ENCODE peak calls at places on chromosomes 12 and 14, in nine cellular contexts. H is kidney; O is CD8-positive, alpha-beta memory T cell; E is adrenal gland; L is epithelial cell of prostate; R is Karpas-422; M is uterus; I is tibial artery; B is dorsolateral prefrontal cortex. F is an unnamed sample.

GRCh38 chr12:123491056-123491455 is 33.1 kb downstream of the SNRNP35 start:
- DNase-seq in L (no peak), H (no peak), R (no peak), B (no peak), M (no peak), O (no peak), I (no peak), E (no peak), F (no peak)

GRCh38 chr12:116525418-116526001 is 33.7 kb upstream of the MAP1LC3B2 start:
- DNase-seq in E (peak), H (peak), I (peak), M (peak), B (no peak), O (no peak), L (peak), R (no peak), F (peak)

GRCh38 chr14:40093800-40094199 is 661.6 kb upstream of the FBXO33 start:
- DNase-seq in L (no peak), E (no peak), M (no peak), B (no peak), H (no peak), I (no peak), O (no peak), R (no peak), F (no peak)

GRCh38 chr12:19909418-19909817 is 458.9 kb upstream of the PDE3A start:
- DNase-seq in M (no peak), R (no peak), O (no peak), I (no peak), B (no peak), L (no peak), H (no peak), E (no peak), F (no peak)

GRCh38 chr14:94375552-94376107 is 12.8 kb downstream of the SERPINA1 start:
- DNase-seq in H (no peak), M (no peak), O (no peak), L (no peak), I (no peak), B (no peak), E (no peak), R (no peak), F (no peak)

GRCh38 chr14:75522224-75522764 is at the start of gene BATF:
- DNase-seq in R (peak), E (no peak), M (no peak), L (no peak), O (peak), I (no peak), H (no peak), B (no peak), F (peak)

GRCh38 chr14:30375280-30375892 is 183.6 kb upstream of the G2E3 start:
- DNase-seq in I (no peak), L (no peak), R (peak), B (peak), E (peak), M (peak), H (no peak), O (peak), F (peak)

GRCh38 chr14:94517641-94518257 is 8.5 kb upstream of the SERPINA12 start:
- DNase-seq in R (no peak), L (no peak), B (no peak), M (no peak), O (no peak), H (no peak), E (no peak), I (peak), F (no peak)

GRCh38 chr12:119383206-119383605 is 48.7 kb downstream of the CCDC60 start:
- DNase-seq in E (no peak), H (no peak), M (no peak), R (no peak), L (no peak), B (no peak), I (no peak), O (no peak), F (no peak)
- H3K27ac ChIP-seq in E (no peak), H (no peak), M (no peak), R (no peak), L (no peak), B (no peak), I (no peak), O (no peak), F (no peak)

DNA sequence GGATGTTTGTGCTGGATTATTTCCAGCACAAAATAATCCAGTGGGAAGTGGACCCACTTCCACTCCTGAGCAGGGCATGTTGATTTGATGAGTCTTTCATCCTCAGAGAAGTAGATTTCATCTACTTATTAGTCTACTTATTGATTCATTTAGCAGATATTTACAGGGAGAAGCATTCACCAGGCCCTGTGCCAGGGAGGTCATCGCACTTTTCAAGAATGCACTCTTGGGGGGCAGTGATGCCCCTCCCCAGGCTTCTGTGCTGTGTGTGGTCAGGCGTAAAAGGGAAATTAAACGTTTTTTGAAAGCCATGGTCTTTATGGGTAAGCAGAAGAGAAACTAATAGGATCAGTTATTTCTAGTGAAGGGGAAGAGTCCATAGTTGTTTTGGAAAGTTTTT is 610.7 kb upstream of the TMEM132C start:
- DNase-seq in R (no peak), M (no peak), H (no peak), O (no peak), B (no peak), I (no peak), L (no peak), E (no peak), F (no peak)
- H3K27ac ChIP-seq in R (no peak), M (no peak), H (no peak), O (no peak), B (no peak), I (no peak), L (no peak), E (no peak), F (no peak)

GRCh38 chr12:113261847-113262470 is 40.7 kb downstream of the TPCN1 start:
- DNase-seq in M (no peak), E (peak), L (no peak), O (no peak), B (no peak), H (no peak), R (peak), I (no peak), F (peak)
- H3K27ac ChIP-seq in M (peak), E (peak), L (no peak), O (no peak), B (no peak), H (no peak), R (peak), I (peak), F (no peak)

GRCh38 chr14:54532111-54533012 is 22.7 kb downstream of the CGRRF1 start:
- DNase-seq in R (peak), H (no peak), E (no peak), M (no peak), B (no peak), L (no peak), I (no peak), O (no peak), F (no peak)
- H3K27ac ChIP-seq in R (no peak), H (no peak), E (no peak), M (no peak), B (no peak), L (no peak), I (no peak), O (no peak), F (no peak)

GRCh38 chr14:21098892-21099595 is 589 bp upstream of the ZNF219 start:
- DNase-seq in R (no peak), I (no peak), B (no peak), H (no peak), L (no peak), O (no peak), M (no peak), E (no peak), F (no peak)

GRCh38 chr14:21096889-21097615 is 1.4 kb downstream of the ZNF219 start:
- DNase-seq in R (no peak), O (no peak), L (no peak), B (no peak), I (no peak), H (no peak), E (no peak), M (no peak), F (no peak)

GRCh38 chr14:21096438-21096837 is 2.0 kb downstream of the ZNF219 start:
- DNase-seq in M (no peak), H (no peak), B (no peak), R (no peak), E (no peak), O (no peak), I (no peak), L (no peak), F (no peak)

GRCh38 chr14:21098134-21098891 is at the start of gene ZNF219:
- DNase-seq in E (peak), H (peak), M (peak), B (no peak), R (no peak), I (peak), O (peak), L (no peak), F (peak)

GRCh38 chr14:21097616-21098133 is 780 bp downstream of the ZNF219 start:
- DNase-seq in M (peak), L (no peak), E (peak), I (peak), O (no peak), H (peak), B (no peak), R (no peak), F (peak)
- H3K27ac ChIP-seq in M (peak), L (peak), E (peak), I (peak), O (no peak), H (peak), B (peak), R (no peak), F (peak)